ENCODE peak calls at places on chromosomes 2 and 18, in seven cellular contexts. P, X, O, S, K, U and A are unnamed samples.

GRCh38 chr2:238496756-238497609 is 70.3 kb downstream of the ASB1 start:
- DNase-seq in P (no peak), X (no peak), O (no peak), S (no peak), K (no peak), U (no peak), A (no peak)

GRCh38 chr2:158194229-158194628 is 92.6 kb downstream of the UPP2 start:
- DNase-seq in P (no peak), X (no peak), O (no peak), S (no peak), K (no peak), U (no peak), A (no peak)

GRCh38 chr2:238784671-238785527 is 63.0 kb upstream of the TWIST2 start:
- DNase-seq in P (peak; percentile 65), X (peak; percentile 82), O (peak; percentile 31), S (peak; percentile 60), K (peak; percentile 39), U (no peak), A (peak; percentile 73)

GRCh38 chr2:208112969-208113368 is 11.4 kb downstream of the CRYGD start:
- DNase-seq in P (no peak), X (peak; percentile 24), O (no peak), S (no peak), K (no peak), U (no peak), A (no peak)

GRCh38 chr18:33761363-33761762 is 183.3 kb downstream of the ASXL3 start:
- DNase-seq in P (no peak), X (peak; percentile 15), O (no peak), S (no peak), K (no peak), U (peak; percentile 37), A (no peak)

GRCh38 chr2:146388757-146389156 is 1456.1 kb upstream of the ACVR2A start:
- DNase-seq in P (no peak), X (no peak), O (no peak), S (no peak), K (no peak), U (no peak), A (no peak)

GRCh38 chr2:155766342-155767115 is 566.0 kb downstream of the NR4A2 start:
- DNase-seq in P (no peak), X (no peak), O (no peak), S (no peak), K (no peak), U (no peak), A (no peak)

GRCh38 chr2:238106698-238107524 is 6.8 kb downstream of the ESPNL start:
- DNase-seq in P (no peak), X (peak; percentile 67), O (no peak), S (no peak), K (no peak), U (peak; percentile 48), A (peak; percentile 63)

GRCh38 chr2:138365581-138365980 is 136.0 kb upstream of the SPOPL start:
- DNase-seq in P (no peak), X (no peak), O (no peak), S (no peak), K (no peak), U (no peak), A (no peak)

GRCh38 chr18:31101148-31102019 is 837 bp downstream of the DSC2 start:
- DNase-seq in P (peak; percentile 76), X (peak; percentile 85), O (no peak), S (peak; percentile 84), K (peak; percentile 35), U (peak; percentile 78), A (peak; percentile 86)

GRCh38 chr2:160271166-160272086 is 71.4 kb upstream of the ITGB6 start:
- DNase-seq in P (peak; percentile 73), X (peak; percentile 16), O (no peak), S (no peak), K (no peak), U (peak; percentile 90), A (no peak)

GRCh38 chr2:167510071-167510759 is 621.9 kb downstream of the XIRP2 start:
- DNase-seq in P (no peak), X (no peak), O (no peak), S (no peak), K (no peak), U (no peak), A (no peak)

GRCh38 chr2:20796374-20796791 is 26.5 kb downstream of the LDAH start:
- DNase-seq in P (peak; percentile 32), X (no peak), O (no peak), S (no peak), K (no peak), U (no peak), A (no peak)

GRCh38 chr2:47890711-47891368 is 15.5 kb downstream of the FBXO11 start:
- DNase-seq in P (no peak), X (no peak), O (no peak), S (no peak), K (no peak), U (no peak), A (no peak)
- H3K4me1 ChIP-seq in P (peaks cover 16% of the 10 kb centered on the region), X (no peaks in the 10 kb centered on the region), O (peaks cover 49% of the 10 kb centered on the region), S (peaks cover 91% of the 10 kb centered on the region), K (peaks cover 15% of the 10 kb centered on the region), U (peaks cover 34% of the 10 kb centered on the region), A (no peaks in the 10 kb centered on the region)

GRCh38 chr2:61877571-61878245 is 10.7 kb downstream of the CCT4 start:
- DNase-seq in P (no peak), X (no peak), O (no peak), S (no peak), K (no peak), U (no peak), A (no peak)

GRCh38 chr2:61878756-61879155 is 9.7 kb downstream of the CCT4 start:
- DNase-seq in P (no peak), X (no peak), O (no peak), S (no peak), K (no peak), U (no peak), A (no peak)

DNA sequence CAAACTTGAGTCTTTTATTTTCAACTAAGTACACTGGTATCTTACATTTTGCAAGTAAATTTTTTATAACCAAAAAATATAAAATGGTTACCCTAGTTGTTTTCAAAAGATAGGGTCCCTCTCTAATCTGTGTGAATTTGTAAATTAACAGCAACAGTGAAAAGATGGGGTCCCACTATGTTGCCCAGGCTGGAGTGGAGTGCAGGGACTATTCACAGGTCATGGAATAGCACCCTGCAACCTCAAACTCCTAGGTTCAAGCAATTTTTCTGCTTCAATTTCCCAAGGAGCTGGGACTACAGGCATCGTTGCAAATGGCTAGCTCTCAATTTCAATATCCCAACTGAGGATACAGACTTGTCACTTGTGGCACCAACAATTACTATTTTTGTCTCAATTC is 12.1 kb downstream of the CCT4 start:
- DNase-seq in P (no peak), X (no peak), O (no peak), S (no peak), K (no peak), U (no peak), A (no peak)
- H3K36me3 ChIP-seq in P (peaks cover 14% of the 10 kb centered on the region), X (peaks cover 68% of the 10 kb centered on the region), O (peaks cover 54% of the 10 kb centered on the region), S (peaks cover 99% of the 10 kb centered on the region), K (peaks cover 5% of the 10 kb centered on the region), U (peaks cover 88% of the 10 kb centered on the region), A (peaks cover 5% of the 10 kb centered on the region)

GRCh38 chr2:222797308-222797707 is 63.5 kb upstream of the ACSL3 start:
- DNase-seq in P (no peak), X (no peak), O (no peak), S (no peak), K (no peak), U (no peak), A (no peak)

GRCh38 chr2:222795671-222796357 is 65.0 kb upstream of the ACSL3 start:
- DNase-seq in P (no peak), X (no peak), O (no peak), S (no peak), K (no peak), U (no peak), A (no peak)

GRCh38 chr2:222796413-222797103 is 64.3 kb upstream of the ACSL3 start:
- DNase-seq in P (no peak), X (peak; percentile 31), O (no peak), S (no peak), K (no peak), U (peak; percentile 30), A (peak; percentile 75)

GRCh38 chr2:222791946-222792649 is 68.7 kb upstream of the ACSL3 start:
- DNase-seq in P (peak; percentile 65), X (no peak), O (no peak), S (peak; percentile 66), K (no peak), U (no peak), A (peak; percentile 43)

DNA sequence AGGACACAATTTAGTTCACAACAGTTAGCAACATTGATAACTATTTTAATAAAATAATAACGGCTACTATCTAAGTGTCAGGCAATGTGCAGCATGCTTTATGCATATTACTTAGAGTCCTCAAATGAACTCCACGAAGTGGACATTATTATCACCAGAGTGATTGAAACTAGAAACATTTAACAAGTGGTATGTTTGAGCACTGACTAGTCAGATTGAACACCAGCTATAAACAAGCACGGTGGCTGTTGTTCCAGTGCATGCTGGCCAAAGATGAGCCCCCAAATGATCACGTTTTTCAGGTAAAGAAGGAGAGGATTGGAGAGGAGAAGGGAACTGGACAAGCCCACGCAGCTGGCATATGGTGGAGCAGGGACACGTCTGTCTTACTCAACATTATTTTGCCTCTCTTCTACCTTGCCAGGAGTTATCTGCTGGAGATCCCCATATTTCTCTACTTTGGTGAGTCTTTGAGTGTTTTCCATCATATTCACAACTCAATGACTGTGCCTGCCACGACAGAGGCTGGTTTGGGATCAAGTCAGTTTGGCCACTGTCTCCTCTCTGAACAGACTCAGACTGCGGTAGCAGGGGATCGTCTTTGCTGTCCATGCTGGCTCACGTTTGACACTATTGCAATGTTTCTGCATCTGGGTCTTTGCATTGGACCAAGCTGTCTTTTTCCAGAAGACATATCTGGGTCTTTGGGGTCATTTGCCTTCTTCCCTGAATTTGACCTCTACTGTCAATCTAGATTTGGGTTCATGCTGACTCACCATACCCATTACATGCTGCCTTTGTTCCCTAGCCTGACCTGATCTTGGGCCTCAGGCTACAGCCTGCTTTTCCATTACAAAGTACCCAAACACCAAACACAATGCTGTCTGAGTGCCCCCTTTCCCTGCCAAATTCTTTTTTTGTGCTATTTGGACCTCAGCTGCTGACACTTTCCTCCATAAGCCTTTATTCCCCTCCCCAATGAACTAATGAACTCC is 66.0 kb upstream of the ACSL3 start:
- DNase-seq in P (no peak), X (no peak), O (no peak), S (no peak), K (no peak), U (no peak), A (no peak)
- H3K4me1 ChIP-seq in P (no peaks in the 10 kb centered on the region), X (peaks cover 8% of the 10 kb centered on the region), O (peaks cover 4% of the 10 kb centered on the region), S (peaks cover 76% of the 10 kb centered on the region), K (peaks cover under 1% of the 10 kb centered on the region), U (peaks cover 9% of the 10 kb centered on the region), A (no peaks in the 10 kb centered on the region)

DNA sequence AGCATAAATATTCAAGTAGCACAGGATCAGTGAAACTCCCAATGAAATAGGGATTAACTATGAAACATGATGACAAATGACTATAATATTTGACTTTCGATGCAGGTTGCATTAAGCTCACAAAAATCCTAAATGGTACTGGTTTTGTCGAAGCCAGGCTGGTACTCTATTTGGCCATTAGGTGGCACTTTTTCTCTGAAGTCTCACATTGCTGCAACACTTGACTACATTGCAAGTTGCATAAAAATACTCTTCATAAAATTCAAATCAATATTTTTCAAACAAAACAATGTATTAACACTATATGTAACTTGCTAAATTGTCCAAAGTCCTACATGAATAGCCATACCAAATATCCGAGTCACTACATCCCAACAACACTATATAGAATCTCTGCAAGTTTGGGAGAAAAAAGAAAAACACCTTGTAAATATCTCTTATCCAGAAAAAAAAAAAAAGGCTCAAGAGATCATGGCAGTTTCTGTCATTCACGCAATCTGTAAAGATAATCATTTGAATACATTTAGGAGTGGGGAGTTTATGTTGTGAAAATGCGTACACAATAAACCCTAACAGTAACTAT is 9.5 kb downstream of the RTTN start:
- DNase-seq in P (no peak), X (peak; percentile 47), O (no peak), S (no peak), K (no peak), U (peak; percentile 59), A (no peak)
- H3K36me3 ChIP-seq in P (peaks cover 6% of the 10 kb centered on the region), X (peaks cover 6% of the 10 kb centered on the region), O (peaks cover 38% of the 10 kb centered on the region), S (peaks cover 80% of the 10 kb centered on the region), K (peaks cover 2% of the 10 kb centered on the region), U (peaks cover 20% of the 10 kb centered on the region), A (peaks cover 7% of the 10 kb centered on the region)

GRCh38 chr2:85015653-85016360 is 44.8 kb downstream of the KCMF1 start:
- DNase-seq in P (no peak), X (no peak), O (no peak), S (no peak), K (no peak), U (no peak), A (no peak)
- H3K4me1 ChIP-seq in P (peaks cover 26% of the 10 kb centered on the region), X (peaks cover 7% of the 10 kb centered on the region), O (peaks cover 32% of the 10 kb centered on the region), S (peaks cover 92% of the 10 kb centered on the region), K (peaks cover 26% of the 10 kb centered on the region), U (peaks cover 20% of the 10 kb centered on the region), A (no peaks in the 10 kb centered on the region)